ENCODE peak calls at places on chromosomes 13 and 19, in eight cellular contexts. E, L, A, D, P, Y, B and I are unnamed samples.

GRCh38 chr13:42798118-42798517 is 16.7 kb downstream of the FAM216B start:
- DNase-seq in Y (no peak), D (no peak), P (no peak), E (no peak), L (no peak), B (no peak), A (no peak), I (no peak)

GRCh38 chr13:108855737-108856387 is 226.5 kb downstream of the MYO16 start:
- DNase-seq in E (no peak), A (no peak), L (no peak), D (no peak), P (no peak), Y (no peak), B (no peak), I (no peak)

GRCh38 chr19:47022541-47023447 is 3.2 kb downstream of the NPAS1 start:
- DNase-seq in B (no peak), P (no peak), E (peak; percentile 86), A (no peak), L (no peak), Y (no peak), D (no peak), I (no peak)

GRCh38 chr13:39777527-39778061 is 122.1 kb downstream of the COG6 start:
- DNase-seq in B (no peak), Y (peak; percentile 24), P (no peak), D (no peak), A (no peak), L (no peak), E (peak; percentile 41), I (peak; percentile 10)

GRCh38 chr19:15618321-15618720 is 3.3 kb downstream of the CYP4F8 start:
- DNase-seq in D (no peak), B (no peak), L (no peak), P (no peak), A (no peak), Y (no peak), E (no peak), I (no peak)

GRCh38 chr19:3984908-3985642 is at the start of gene EEF2:
- DNase-seq in P (peak; percentile 91), A (peak; percentile 98), D (peak; percentile 61), E (peak; percentile 98), L (peak; percentile 93), B (peak; percentile 86), Y (peak; percentile 83), I (peak; percentile 93)

GRCh38 chr19:49421878-49422202 is 1.4 kb downstream of the PTH2 start:
- DNase-seq in A (no peak), Y (no peak), L (no peak), B (no peak), E (no peak), P (no peak), D (no peak), I (no peak)

GRCh38 chr19:20422616-20423205 is 142.9 kb downstream of the ZNF737 start:
- DNase-seq in L (no peak), A (no peak), B (no peak), Y (no peak), P (no peak), E (peak; percentile 66), D (no peak), I (no peak)

GRCh38 chr19:16136185-16137067 is 7.1 kb upstream of the HSH2D start:
- DNase-seq in D (no peak), P (no peak), A (no peak), B (no peak), Y (peak; percentile 44), L (peak; percentile 23), E (no peak), I (no peak)

GRCh38 chr13:47455581-47455980 is 545.5 kb downstream of the SUCLA2 start:
- DNase-seq in A (no peak), D (no peak), B (no peak), P (peak; percentile 45), E (no peak), Y (no peak), L (no peak), I (no peak)

GRCh38 chr13:106432636-106433035 is 102.8 kb downstream of the EFNB2 start:
- DNase-seq in D (no peak), P (no peak), B (no peak), Y (no peak), L (no peak), E (no peak), A (no peak), I (no peak)

GRCh38 chr13:51714663-51715168 is 89.2 kb downstream of the DHRS12 start:
- DNase-seq in L (no peak), Y (no peak), P (no peak), D (no peak), B (no peak), E (no peak), A (no peak), I (no peak)

GRCh38 chr13:43730642-43731041 is 56.1 kb downstream of the ENOX1 start:
- DNase-seq in A (no peak), P (no peak), E (no peak), Y (no peak), L (no peak), B (no peak), D (no peak), I (no peak)

GRCh38 chr13:68806125-68806524 is 1301.5 kb upstream of the ATXN8OS start:
- DNase-seq in L (no peak), B (no peak), E (no peak), D (no peak), Y (no peak), A (no peak), P (no peak), I (no peak)

GRCh38 chr13:95607363-95607762 is 37.1 kb downstream of the DZIP1 start:
- DNase-seq in Y (no peak), P (no peak), L (no peak), D (no peak), E (no peak), A (no peak), B (no peak), I (no peak)

GRCh38 chr13:36431204-36432105 is 840 bp upstream of the CCNA1 start:
- DNase-seq in D (no peak), Y (no peak), E (peak; percentile 46), B (no peak), A (peak; percentile 89), L (no peak), P (peak; percentile 55), I (peak; percentile 39)

GRCh38 chr19:31348416-31349159 is 648 bp downstream of the TSHZ3 start:
- DNase-seq in Y (no peak), P (peak; percentile 56), L (no peak), D (no peak), B (no peak), A (no peak), E (peak; percentile 39), I (no peak)

GRCh38 chr13:43085545-43085944 is 62.2 kb downstream of the DNAJC15 start:
- DNase-seq in E (no peak), P (no peak), B (no peak), L (no peak), Y (peak; percentile 61), D (no peak), A (no peak), I (no peak)

GRCh38 chr19:16628984-16629691 is 1.1 kb upstream of the MED26 start:
- DNase-seq in E (no peak), L (peak; percentile 33), B (no peak), P (no peak), Y (peak; percentile 80), D (no peak), A (no peak), I (no peak)